ENCODE peak calls at places on chromosomes 1 and 21, in ten cellular contexts. One of them, this sample, is unnamed.

GRCh38 chr21:14116080-14116481 is 94.7 kb downstream of the LIPI start:
- DNase-seq in hepatocyte: no peak
- DNase-seq in upper lobe of right lung: no peak
- DNase-seq in WERI-Rb-1: no peak
- DNase-seq in MCF 10A: no peak
- DNase-seq in nephron progenitor cell: no peak
- DNase-seq in A549: no peak
- DNase-seq in tibial nerve: no peak
- DNase-seq in cardiac muscle cell: no peak
- DNase-seq in endothelial cell: no peak
- DNase-seq in this sample: no peak

GRCh38 chr1:64850846-64851245 is 106.0 kb downstream of the RAVER2 start:
- DNase-seq in hepatocyte: no peak
- DNase-seq in upper lobe of right lung: no peak
- DNase-seq in WERI-Rb-1: no peak
- DNase-seq in MCF 10A: no peak
- DNase-seq in nephron progenitor cell: no peak
- DNase-seq in A549: no peak
- DNase-seq in tibial nerve: no peak
- DNase-seq in cardiac muscle cell: no peak
- DNase-seq in endothelial cell: no peak
- DNase-seq in this sample: no peak

GRCh38 chr1:63721531-63722189 is 52.2 kb upstream of the ROR1 start:
- DNase-seq in hepatocyte: no peak
- DNase-seq in upper lobe of right lung: no peak
- DNase-seq in WERI-Rb-1: no peak
- DNase-seq in MCF 10A: no peak
- DNase-seq in nephron progenitor cell: no peak
- DNase-seq in A549: no peak
- DNase-seq in tibial nerve: no peak
- DNase-seq in cardiac muscle cell: peak; percentile 38
- DNase-seq in endothelial cell: no peak
- DNase-seq in this sample: no peak

GRCh38 chr1:154849645-154850131 is 20.4 kb downstream of the KCNN3 start:
- DNase-seq in hepatocyte: no peak
- DNase-seq in upper lobe of right lung: no peak
- DNase-seq in WERI-Rb-1: no peak
- DNase-seq in MCF 10A: no peak
- DNase-seq in nephron progenitor cell: no peak
- DNase-seq in A549: no peak
- DNase-seq in tibial nerve: no peak
- DNase-seq in cardiac muscle cell: no peak
- DNase-seq in endothelial cell: no peak
- DNase-seq in this sample: no peak

GRCh38 chr1:58739851-58740466 is 40.1 kb upstream of the MYSM1 start:
- DNase-seq in hepatocyte: peak; percentile 88
- DNase-seq in upper lobe of right lung: no peak
- DNase-seq in WERI-Rb-1: no peak
- DNase-seq in MCF 10A: peak; percentile 69
- DNase-seq in nephron progenitor cell: peak; percentile 31
- DNase-seq in A549: peak; percentile 35
- DNase-seq in tibial nerve: no peak
- DNase-seq in cardiac muscle cell: peak; percentile 79
- DNase-seq in endothelial cell: peak; percentile 38
- DNase-seq in this sample: peak; percentile 55

GRCh38 chr1:39886757-39887231 is 3.5 kb upstream of the TRIT1 start:
- DNase-seq in hepatocyte: no peak
- DNase-seq in upper lobe of right lung: no peak
- DNase-seq in WERI-Rb-1: no peak
- DNase-seq in MCF 10A: no peak
- DNase-seq in nephron progenitor cell: no peak
- DNase-seq in A549: no peak
- DNase-seq in tibial nerve: no peak
- DNase-seq in cardiac muscle cell: peak; percentile 15
- DNase-seq in endothelial cell: no peak
- DNase-seq in this sample: no peak

GRCh38 chr1:100927276-100927675 is 31.4 kb downstream of the SLC30A7 start:
- DNase-seq in hepatocyte: no peak
- DNase-seq in upper lobe of right lung: no peak
- DNase-seq in WERI-Rb-1: no peak
- DNase-seq in MCF 10A: no peak
- DNase-seq in nephron progenitor cell: no peak
- DNase-seq in A549: no peak
- DNase-seq in tibial nerve: no peak
- DNase-seq in cardiac muscle cell: no peak
- DNase-seq in endothelial cell: no peak
- DNase-seq in this sample: no peak

GRCh38 chr21:41477641-41478318 is 30.2 kb downstream of the TMPRSS2 start:
- DNase-seq in hepatocyte: no peak
- DNase-seq in upper lobe of right lung: peak; percentile 67
- DNase-seq in WERI-Rb-1: no peak
- DNase-seq in MCF 10A: no peak
- DNase-seq in nephron progenitor cell: no peak
- DNase-seq in A549: no peak
- DNase-seq in tibial nerve: no peak
- DNase-seq in cardiac muscle cell: peak; percentile 62
- DNase-seq in endothelial cell: no peak
- DNase-seq in this sample: no peak

GRCh38 chr1:117679299-117679698 is 73.5 kb downstream of the TENT5C start:
- DNase-seq in hepatocyte: no peak
- DNase-seq in upper lobe of right lung: no peak
- DNase-seq in WERI-Rb-1: no peak
- DNase-seq in MCF 10A: no peak
- DNase-seq in nephron progenitor cell: no peak
- DNase-seq in A549: no peak
- DNase-seq in tibial nerve: no peak
- DNase-seq in cardiac muscle cell: no peak
- DNase-seq in endothelial cell: no peak
- DNase-seq in this sample: no peak

GRCh38 chr1:25442178-25442577 is 11.5 kb downstream of the MACO1 start:
- DNase-seq in hepatocyte: peak; percentile 48
- DNase-seq in upper lobe of right lung: no peak
- DNase-seq in WERI-Rb-1: no peak
- DNase-seq in MCF 10A: peak; percentile 14
- DNase-seq in nephron progenitor cell: no peak
- DNase-seq in A549: peak; percentile 3
- DNase-seq in tibial nerve: no peak
- DNase-seq in cardiac muscle cell: no peak
- DNase-seq in endothelial cell: no peak
- DNase-seq in this sample: no peak
- TF ChIP-seq CTCF in hepatocyte: peak; percentile 15
- TF ChIP-seq CTCF in upper lobe of right lung: no peak
- TF ChIP-seq CTCF in WERI-Rb-1: no peak
- TF ChIP-seq CTCF in MCF 10A: no peak
- TF ChIP-seq CTCF in nephron progenitor cell: no peak
- TF ChIP-seq CTCF in A549: no peak
- TF ChIP-seq CTCF in tibial nerve: no peak
- TF ChIP-seq CTCF in cardiac muscle cell: no peak
- TF ChIP-seq CTCF in endothelial cell: no peak
- TF ChIP-seq CTCF in this sample: no peak

DNA sequence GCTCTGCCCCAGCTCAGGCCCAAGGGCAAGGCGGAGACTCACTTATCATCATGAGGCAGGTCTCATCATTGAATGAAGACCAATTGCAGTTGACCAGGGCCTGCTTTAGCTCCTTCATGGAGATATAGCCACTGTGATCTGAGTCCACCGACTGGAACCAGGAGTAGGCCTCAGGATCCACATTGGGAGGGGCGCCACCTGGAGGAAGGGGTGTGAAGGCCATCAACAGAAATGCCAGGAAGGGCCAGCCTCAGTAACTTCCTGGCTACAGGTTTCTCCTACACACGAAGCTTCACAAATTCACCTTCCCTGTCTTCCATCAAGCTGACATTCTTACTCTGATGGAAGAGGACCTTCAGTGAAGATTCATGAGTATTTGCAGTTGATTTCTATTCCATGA is 11.6 kb downstream of the PEF1 start:
- DNase-seq in hepatocyte: peak; percentile 27
- DNase-seq in upper lobe of right lung: no peak
- DNase-seq in WERI-Rb-1: peak; percentile 65
- DNase-seq in MCF 10A: peak; percentile 52
- DNase-seq in nephron progenitor cell: peak; percentile 34
- DNase-seq in A549: peak; percentile 33
- DNase-seq in tibial nerve: no peak
- DNase-seq in cardiac muscle cell: peak; percentile 18
- DNase-seq in endothelial cell: peak; percentile 74
- DNase-seq in this sample: no peak
- TF ChIP-seq CTCF in hepatocyte: peak; percentile 39
- TF ChIP-seq CTCF in upper lobe of right lung: peak; percentile 39
- TF ChIP-seq CTCF in WERI-Rb-1: peak; percentile 72
- TF ChIP-seq CTCF in MCF 10A: peak; percentile 33
- TF ChIP-seq CTCF in nephron progenitor cell: peak; percentile 23
- TF ChIP-seq CTCF in A549: peak; percentile 32
- TF ChIP-seq CTCF in tibial nerve: no peak
- TF ChIP-seq CTCF in cardiac muscle cell: peak; percentile 49
- TF ChIP-seq CTCF in endothelial cell: peak; percentile 63
- TF ChIP-seq CTCF in this sample: no peak

GRCh38 chr1:151908228-151908691 is 1.1 kb downstream of the THEM4 start:
- DNase-seq in hepatocyte: peak; percentile 7
- DNase-seq in upper lobe of right lung: no peak
- DNase-seq in WERI-Rb-1: no peak
- DNase-seq in MCF 10A: peak; percentile 52
- DNase-seq in nephron progenitor cell: peak; percentile 21
- DNase-seq in A549: peak; percentile 43
- DNase-seq in tibial nerve: no peak
- DNase-seq in cardiac muscle cell: peak; percentile 43
- DNase-seq in endothelial cell: no peak
- DNase-seq in this sample: no peak
- TF ChIP-seq CTCF in hepatocyte: peak; percentile 26
- TF ChIP-seq CTCF in upper lobe of right lung: peak; percentile 9
- TF ChIP-seq CTCF in WERI-Rb-1: no peak
- TF ChIP-seq CTCF in MCF 10A: peak; percentile 22
- TF ChIP-seq CTCF in nephron progenitor cell: no peak
- TF ChIP-seq CTCF in A549: no peak
- TF ChIP-seq CTCF in tibial nerve: no peak
- TF ChIP-seq CTCF in cardiac muscle cell: peak; percentile 31
- TF ChIP-seq CTCF in endothelial cell: no peak
- TF ChIP-seq CTCF in this sample: peak; percentile 27

DNA sequence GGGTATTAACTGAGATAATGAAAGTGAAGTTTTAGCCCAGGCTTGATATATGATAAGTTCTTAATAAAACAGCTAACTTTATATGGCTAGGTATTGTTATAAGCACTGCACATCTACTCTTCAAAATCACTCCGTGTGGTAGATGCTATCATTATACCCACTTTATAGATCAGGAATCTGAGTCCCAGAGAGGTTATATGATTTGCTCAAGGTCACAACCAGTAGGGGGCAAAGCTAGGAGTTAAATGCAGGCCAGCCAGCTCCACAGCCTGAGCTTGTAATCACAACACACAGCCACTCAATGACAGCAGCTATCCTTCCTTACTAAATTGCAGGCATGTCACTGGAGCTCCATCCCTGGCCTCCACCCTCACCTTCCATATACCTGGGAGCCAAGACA is 115.8 kb downstream of the CAPN8 start:
- DNase-seq in hepatocyte: no peak
- DNase-seq in upper lobe of right lung: no peak
- DNase-seq in WERI-Rb-1: no peak
- DNase-seq in MCF 10A: no peak
- DNase-seq in nephron progenitor cell: no peak
- DNase-seq in A549: no peak
- DNase-seq in tibial nerve: no peak
- DNase-seq in cardiac muscle cell: no peak
- DNase-seq in endothelial cell: no peak
- DNase-seq in this sample: no peak
- TF ChIP-seq CTCF in hepatocyte: no peak
- TF ChIP-seq CTCF in upper lobe of right lung: no peak
- TF ChIP-seq CTCF in WERI-Rb-1: no peak
- TF ChIP-seq CTCF in MCF 10A: no peak
- TF ChIP-seq CTCF in nephron progenitor cell: no peak
- TF ChIP-seq CTCF in A549: no peak
- TF ChIP-seq CTCF in tibial nerve: no peak
- TF ChIP-seq CTCF in cardiac muscle cell: no peak
- TF ChIP-seq CTCF in endothelial cell: no peak
- TF ChIP-seq CTCF in this sample: no peak

GRCh38 chr1:111422546-111423391 is 4.8 kb downstream of the OVGP1 start:
- DNase-seq in hepatocyte: peak; percentile 68
- DNase-seq in upper lobe of right lung: peak; percentile 77
- DNase-seq in WERI-Rb-1: no peak
- DNase-seq in MCF 10A: peak; percentile 81
- DNase-seq in nephron progenitor cell: no peak
- DNase-seq in A549: peak; percentile 24
- DNase-seq in tibial nerve: no peak
- DNase-seq in cardiac muscle cell: peak; percentile 3
- DNase-seq in endothelial cell: no peak
- DNase-seq in this sample: peak; percentile 15
- TF ChIP-seq CTCF in hepatocyte: peak; percentile 9
- TF ChIP-seq CTCF in upper lobe of right lung: no peak
- TF ChIP-seq CTCF in WERI-Rb-1: no peak
- TF ChIP-seq CTCF in MCF 10A: no peak
- TF ChIP-seq CTCF in nephron progenitor cell: no peak
- TF ChIP-seq CTCF in A549: no peak
- TF ChIP-seq CTCF in tibial nerve: no peak
- TF ChIP-seq CTCF in cardiac muscle cell: no peak
- TF ChIP-seq CTCF in endothelial cell: no peak
- TF ChIP-seq CTCF in this sample: no peak

DNA sequence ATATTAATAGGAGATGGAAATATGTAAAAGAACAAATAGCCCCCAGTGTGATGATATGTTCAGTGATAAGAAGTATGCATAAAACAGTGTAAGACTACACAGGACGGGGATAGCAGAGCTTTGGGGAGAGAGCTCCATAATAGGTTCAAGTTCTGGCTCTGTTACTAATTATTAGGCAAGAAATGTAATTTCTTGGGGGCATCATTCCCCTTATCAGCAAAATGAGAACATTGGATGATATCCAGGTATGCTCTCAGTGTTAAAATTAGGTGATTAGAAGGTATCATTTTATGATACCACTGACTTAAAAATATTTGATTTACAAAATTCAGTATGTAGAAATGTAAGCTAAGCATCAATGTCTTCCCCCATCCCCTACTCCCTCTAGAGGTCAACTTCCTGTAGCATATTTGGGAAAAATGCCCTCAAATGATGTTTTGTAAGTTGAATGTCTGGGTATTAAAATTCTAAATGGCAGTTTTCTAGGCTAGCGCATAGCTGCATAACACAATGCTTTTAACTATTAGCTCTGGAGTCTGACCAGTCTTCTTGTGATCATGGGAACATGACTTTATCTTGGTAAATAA is 585.7 kb upstream of the CAMK1G start:
- DNase-seq in hepatocyte: peak; percentile 13
- DNase-seq in upper lobe of right lung: no peak
- DNase-seq in WERI-Rb-1: no peak
- DNase-seq in MCF 10A: peak; percentile 70
- DNase-seq in nephron progenitor cell: no peak
- DNase-seq in A549: peak; percentile 6
- DNase-seq in tibial nerve: no peak
- DNase-seq in cardiac muscle cell: peak; percentile 32
- DNase-seq in endothelial cell: no peak
- DNase-seq in this sample: peak; percentile 52
- TF ChIP-seq CTCF in hepatocyte: peak; percentile 35
- TF ChIP-seq CTCF in upper lobe of right lung: peak; percentile 18
- TF ChIP-seq CTCF in WERI-Rb-1: peak; percentile 21
- TF ChIP-seq CTCF in MCF 10A: peak; percentile 82
- TF ChIP-seq CTCF in nephron progenitor cell: no peak
- TF ChIP-seq CTCF in A549: peak; percentile 14
- TF ChIP-seq CTCF in tibial nerve: no peak
- TF ChIP-seq CTCF in cardiac muscle cell: peak; percentile 50
- TF ChIP-seq CTCF in endothelial cell: peak; percentile 37
- TF ChIP-seq CTCF in this sample: peak; percentile 38

GRCh38 chr1:52635321-52636089 is 2.5 kb downstream of the SHISAL2A start:
- DNase-seq in hepatocyte: no peak
- DNase-seq in upper lobe of right lung: no peak
- DNase-seq in WERI-Rb-1: no peak
- DNase-seq in MCF 10A: no peak
- DNase-seq in nephron progenitor cell: no peak
- DNase-seq in A549: no peak
- DNase-seq in tibial nerve: no peak
- DNase-seq in cardiac muscle cell: no peak
- DNase-seq in endothelial cell: no peak
- DNase-seq in this sample: no peak
- TF ChIP-seq CTCF in hepatocyte: no peak
- TF ChIP-seq CTCF in upper lobe of right lung: no peak
- TF ChIP-seq CTCF in WERI-Rb-1: no peak
- TF ChIP-seq CTCF in MCF 10A: no peak
- TF ChIP-seq CTCF in nephron progenitor cell: no peak
- TF ChIP-seq CTCF in A549: no peak
- TF ChIP-seq CTCF in tibial nerve: no peak
- TF ChIP-seq CTCF in cardiac muscle cell: no peak
- TF ChIP-seq CTCF in endothelial cell: no peak
- TF ChIP-seq CTCF in this sample: no peak

This sample was measured in RWPE1.